ENCODE peak calls at places on chromosomes 4 and X, in five cellular contexts. Y is lower leg skin, T is endothelial cell, P is PC-9, I is omental fat pad. B is an unnamed sample.

GRCh38 chr4:148065069-148065468 is 333.2 kb downstream of the ARHGAP10 start:
- DNase-seq in I (peak; percentile 36), P (no peak), T (no peak), Y (peak; percentile 29), B (no peak)

GRCh38 chr4:183716302-183716701 is 57.2 kb downstream of the TRAPPC11 start:
- DNase-seq in P (no peak), T (no peak), I (no peak), Y (no peak), B (no peak)

GRCh38 chr4:186845137-186845842 is 121.6 kb upstream of the FAT1 start:
- DNase-seq in Y (no peak), T (no peak), P (peak; percentile 53), I (no peak), B (peak; percentile 38)

GRCh38 chr4:74531952-74532794 is 87.2 kb downstream of the AREG start:
- DNase-seq in T (peak; percentile 19), Y (no peak), P (peak; percentile 25), I (no peak), B (peak; percentile 40)

GRCh38 chr4:40648742-40649281 is 19.1 kb upstream of the RBM47 start:
- DNase-seq in I (no peak), P (no peak), T (no peak), Y (no peak), B (no peak)

GRCh38 chr4:153257151-153257620 is 52.9 kb downstream of the TRIM2 start:
- DNase-seq in Y (no peak), P (no peak), T (peak; percentile 24), I (no peak), B (no peak)

GRCh38 chrX:48598645-48599044 is 1.4 kb downstream of the WDR13 start:
- DNase-seq in P (no peak), I (no peak), T (no peak), Y (no peak), B (no peak)

GRCh38 chr4:82790060-82790660 is 8.4 kb downstream of the SCD5 start:
- DNase-seq in P (no peak), I (no peak), T (no peak), Y (peak; percentile 14), B (no peak)

GRCh38 chrX:68832101-68832416 is 3.2 kb downstream of the EFNB1 start:
- DNase-seq in Y (peak; percentile 90), T (no peak), I (no peak), P (no peak), B (no peak)

GRCh38 chr4:85967872-85968271 is 392.0 kb downstream of the MAPK10 start:
- DNase-seq in T (no peak), P (no peak), I (no peak), Y (no peak), B (no peak)

GRCh38 chr4:142312391-142312790 is 533.7 kb downstream of the INPP4B start:
- DNase-seq in I (no peak), Y (no peak), T (no peak), P (no peak), B (no peak)

GRCh38 chr4:138538743-138539142 is 296.6 kb upstream of the SLC7A11 start:
- DNase-seq in I (no peak), Y (no peak), T (no peak), P (no peak), B (no peak)

GRCh38 chrX:25555521-25555920 is 539.8 kb upstream of the ARX start:
- DNase-seq in Y (no peak), T (no peak), P (no peak), I (no peak), B (no peak)

GRCh38 chr4:121951570-121952110 is at the start of gene TRPC3:
- DNase-seq in P (peak; percentile 0), T (peak; percentile 52), Y (no peak), I (no peak), B (no peak)

GRCh38 chr4:75745192-75745591 is 20.8 kb downstream of the USO1 start:
- DNase-seq in I (no peak), P (no peak), Y (no peak), T (no peak), B (no peak)

GRCh38 chr4:145481164-145481941 is at the start of gene SMAD1:
- DNase-seq in P (peak; percentile 74), Y (peak; percentile 95), T (peak; percentile 72), I (no peak), B (peak; percentile 72)

GRCh38 chr4:142379277-142380051 is 466.6 kb downstream of the INPP4B start:
- DNase-seq in T (no peak), Y (no peak), I (no peak), P (peak; percentile 24), B (no peak)

GRCh38 chr4:80006935-80007744 is 65.9 kb downstream of the ANTXR2 start:
- DNase-seq in Y (no peak), P (no peak), I (no peak), T (no peak), B (no peak)

GRCh38 chr4:146442801-146443200 is 78.9 kb downstream of the SLC10A7 start:
- DNase-seq in Y (no peak), P (no peak), I (no peak), T (no peak), B (no peak)

GRCh38 chrX:31110657-31111056 is 38.8 kb upstream of the FTHL17 start:
- DNase-seq in Y (no peak), I (no peak), T (no peak), P (no peak), B (no peak)

GRCh38 chr4:184439856-184440592 is 34.3 kb downstream of the IRF2 start:
- DNase-seq in T (no peak), P (no peak), I (no peak), Y (no peak), B (no peak)

GRCh38 chrX:53239474-53239873 is 14.5 kb upstream of the KDM5C start:
- DNase-seq in Y (no peak), I (no peak), T (peak; percentile 22), P (no peak), B (no peak)

GRCh38 chr4:71187399-71188196 is 151.2 kb upstream of the SLC4A4 start:
- DNase-seq in T (peak; percentile 11), P (peak; percentile 5), Y (peak; percentile 84), I (peak; percentile 33), B (peak; percentile 47)

GRCh38 chr4:176270669-176271068 is 1.6 kb upstream of the ASB5 start:
- DNase-seq in I (no peak), T (no peak), P (peak; percentile 72), Y (no peak), B (peak; percentile 24)

GRCh38 chr4:153318696-153319320 is 25.7 kb upstream of the MND1 start:
- DNase-seq in P (peak; percentile 8), I (no peak), Y (no peak), T (no peak), B (peak; percentile 29)

GRCh38 chr4:54998991-54999390 is 126.4 kb downstream of the KDR start:
- DNase-seq in I (no peak), T (no peak), P (no peak), Y (no peak), B (no peak)
- TF ChIP-seq CTCF in I (peak; percentile 33), T (no peak), P (peak; percentile 50), Y (no peak), B (peak; percentile 19)

GRCh38 chr4:7187297-7187592 is 5.1 kb upstream of the SORCS2 start:
- DNase-seq in T (no peak), Y (peak; percentile 63), I (no peak), P (no peak), B (no peak)

GRCh38 chr4:7189066-7189465 is 3.3 kb upstream of the SORCS2 start:
- DNase-seq in Y (peak; percentile 50), P (no peak), T (no peak), I (no peak), B (no peak)

GRCh38 chr4:7186081-7186480 is 6.3 kb upstream of the SORCS2 start:
- DNase-seq in Y (no peak), T (peak; percentile 64), P (peak; percentile 36), I (no peak), B (peak; percentile 54)

GRCh38 chr4:7186516-7187296 is 5.6 kb upstream of the SORCS2 start:
- DNase-seq in T (no peak), Y (peak; percentile 74), I (no peak), P (no peak), B (no peak)

DNA sequence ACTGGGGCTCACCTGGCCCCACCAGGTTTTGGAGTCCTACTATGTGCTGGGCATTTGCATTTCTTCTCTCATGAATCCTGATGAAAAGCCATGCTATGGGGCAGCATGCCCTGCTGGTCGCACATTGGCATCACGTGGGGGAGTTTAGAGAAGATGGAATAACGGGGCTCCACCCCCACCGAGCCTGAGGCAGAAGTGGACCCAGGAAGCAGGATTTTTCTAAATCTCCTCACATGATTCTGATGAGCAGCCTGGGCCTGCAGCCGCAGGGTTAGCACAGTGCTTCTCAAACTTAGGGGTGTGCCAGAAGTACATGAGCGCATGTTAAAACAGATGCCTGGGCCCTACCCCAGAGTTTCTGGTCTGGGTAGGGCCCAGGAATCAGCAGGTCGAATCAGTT is 4.6 kb upstream of the SORCS2 start:
- DNase-seq in I (no peak), Y (peak; percentile 68), P (no peak), T (no peak), B (no peak)
- TF ChIP-seq CTCF in I (no peak), Y (no peak), P (no peak), T (no peak), B (no peak)

GRCh38 chr4:25180524-25181131 is 20.4 kb upstream of the SEPSECS start:
- DNase-seq in Y (no peak), T (peak; percentile 19), P (peak; percentile 3), I (no peak), B (peak; percentile 14)
- TF ChIP-seq CTCF in Y (no peak), T (peak; percentile 72), P (peak; percentile 65), I (no peak), B (peak; percentile 41)

GRCh38 chr4:37320518-37321235 is 76.1 kb downstream of the NWD2 start:
- DNase-seq in P (no peak), I (no peak), T (no peak), Y (no peak), B (peak; percentile 7)
- TF ChIP-seq CTCF in P (no peak), I (no peak), T (no peak), Y (no peak), B (no peak)

DNA sequence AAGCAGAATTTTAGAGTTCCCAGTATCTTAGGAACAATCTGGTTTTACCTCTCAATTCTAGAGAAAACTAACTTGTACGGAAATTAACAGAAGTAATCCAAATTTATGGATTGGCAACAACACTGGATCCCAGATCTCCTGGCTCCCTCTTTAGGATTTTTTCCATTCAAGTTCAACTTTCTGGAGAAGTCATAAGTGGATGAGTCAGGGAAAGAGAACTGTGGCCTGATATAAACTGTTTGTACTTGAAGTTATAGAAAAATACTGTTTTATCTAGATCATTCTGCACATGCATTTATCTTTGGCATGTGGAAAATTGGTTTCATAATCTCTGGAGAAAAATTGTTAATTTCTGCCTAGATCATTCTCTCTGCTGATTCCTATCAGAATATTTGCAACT is 380.4 kb downstream of the PCDH7 start:
- DNase-seq in T (no peak), Y (no peak), I (no peak), P (no peak), B (no peak)
- TF ChIP-seq CTCF in T (no peak), Y (no peak), I (no peak), P (no peak), B (no peak)

GRCh38 chr4:117134386-117134785 is 49.0 kb upstream of the TRAM1L1 start:
- DNase-seq in P (peak; percentile 29), I (no peak), T (no peak), Y (no peak), B (peak; percentile 41)
- TF ChIP-seq CTCF in P (peak; percentile 67), I (no peak), T (peak; percentile 63), Y (no peak), B (peak; percentile 45)

GRCh38 chr4:44869985-44870384 is 143.6 kb upstream of the GNPDA2 start:
- DNase-seq in Y (no peak), I (no peak), P (no peak), T (no peak), B (no peak)

GRCh38 chr4:44869222-44869882 is 143.0 kb upstream of the GNPDA2 start:
- DNase-seq in I (no peak), Y (no peak), T (no peak), P (no peak), B (no peak)
- TF ChIP-seq CTCF in I (no peak), Y (no peak), T (no peak), P (no peak), B (no peak)

B was measured in Calu3.